ENCODE peak calls at places on chromosomes 16 and 17, in ten cellular contexts. B, J, M, K, A, P, F, C, N and L are unnamed samples.

GRCh38 chr16:28878083-28878926 is at the start of gene ATP2A1:
- DNase-seq in B (no peak), J (no peak), M (no peak), K (no peak), A (no peak), P (no peak), F (no peak), C (peak; percentile 16), N (no peak), L (no peak)

GRCh38 chr17:19546289-19547065 is 12.8 kb downstream of the SLC47A1 start:
- DNase-seq in B (no peak), J (peak; percentile 23), M (no peak), K (peak; percentile 19), A (no peak), P (no peak), F (no peak), C (no peak), N (no peak), L (peak; percentile 52)

GRCh38 chr17:33871720-33872535 is 383.2 kb upstream of the CCL2 start:
- DNase-seq in B (no peak), J (no peak), M (peak; percentile 7), K (no peak), A (no peak), P (no peak), F (no peak), C (peak; percentile 89), N (no peak), L (peak; percentile 17)

GRCh38 chr17:28151001-28151400 is 108.5 kb downstream of the NLK start:
- DNase-seq in B (no peak), J (no peak), M (no peak), K (no peak), A (no peak), P (no peak), F (no peak), C (no peak), N (peak; percentile 15), L (no peak)

GRCh38 chr17:32813021-32813420 is 63.9 kb downstream of the MYO1D start:
- DNase-seq in B (no peak), J (no peak), M (no peak), K (no peak), A (no peak), P (no peak), F (no peak), C (no peak), N (no peak), L (no peak)

GRCh38 chr16:1533443-1533951 is at the start of gene TMEM204:
- DNase-seq in B (no peak), J (no peak), M (no peak), K (peak; percentile 83), A (no peak), P (no peak), F (no peak), C (no peak), N (peak; percentile 72), L (no peak)

GRCh38 chr16:84785843-84786538 is 33.8 kb upstream of the CRISPLD2 start:
- DNase-seq in B (no peak), J (no peak), M (no peak), K (peak; percentile 6), A (no peak), P (peak; percentile 34), F (no peak), C (no peak), N (peak; percentile 79), L (no peak)

GRCh38 chr16:9406039-9406438 is 314.6 kb downstream of the HAPSTR1 start:
- DNase-seq in B (no peak), J (no peak), M (no peak), K (no peak), A (no peak), P (no peak), F (no peak), C (no peak), N (no peak), L (no peak)

GRCh38 chr16:29898786-29899515 is 399 bp downstream of the SEZ6L2 start:
- DNase-seq in B (no peak), J (peak; percentile 83), M (peak; percentile 58), K (no peak), A (no peak), P (no peak), F (no peak), C (peak; percentile 53), N (peak; percentile 92), L (no peak)

GRCh38 chr17:82559779-82560642 is 40.5 kb downstream of the FOXK2 start:
- DNase-seq in B (no peak), J (no peak), M (no peak), K (no peak), A (no peak), P (no peak), F (no peak), C (no peak), N (no peak), L (no peak)

GRCh38 chr16:56372938-56373337 is 52.4 kb downstream of the AMFR start:
- DNase-seq in B (no peak), J (no peak), M (no peak), K (no peak), A (no peak), P (no peak), F (no peak), C (no peak), N (no peak), L (no peak)

GRCh38 chr17:61247438-61247837 is 152.2 kb upstream of the TBX2 start:
- DNase-seq in B (no peak), J (no peak), M (no peak), K (no peak), A (no peak), P (no peak), F (no peak), C (no peak), N (no peak), L (peak; percentile 28)

GRCh38 chr16:86134802-86135461 is 236.0 kb downstream of the IRF8 start:
- DNase-seq in B (no peak), J (no peak), M (no peak), K (no peak), A (no peak), P (no peak), F (no peak), C (no peak), N (no peak), L (peak; percentile 50)

GRCh38 chr16:19831678-19832077 is 53.0 kb downstream of the GPRC5B start:
- DNase-seq in B (no peak), J (no peak), M (no peak), K (peak; percentile 48), A (no peak), P (no peak), F (no peak), C (peak; percentile 20), N (no peak), L (no peak)

GRCh38 chr16:70805380-70805779 is 4.4 kb upstream of the VAC14 start:
- DNase-seq in B (no peak), J (no peak), M (no peak), K (no peak), A (no peak), P (no peak), F (no peak), C (no peak), N (no peak), L (no peak)

GRCh38 chr16:67451704-67452435 is 20.9 kb downstream of the HSD11B2 start:
- DNase-seq in B (no peak), J (no peak), M (no peak), K (no peak), A (no peak), P (no peak), F (no peak), C (no peak), N (no peak), L (no peak)

GRCh38 chr17:81479672-81480071 is 32.9 kb downstream of the ACTG1 start:
- DNase-seq in B (no peak), J (no peak), M (no peak), K (no peak), A (no peak), P (no peak), F (no peak), C (no peak), N (no peak), L (no peak)
- TF ChIP-seq MAX in B (no peak), J (no peak), M (no peak), K (no peak), A (no peak), P (no peak), F (no peak), C (no peak), N (no peak), L (no peak)

DNA sequence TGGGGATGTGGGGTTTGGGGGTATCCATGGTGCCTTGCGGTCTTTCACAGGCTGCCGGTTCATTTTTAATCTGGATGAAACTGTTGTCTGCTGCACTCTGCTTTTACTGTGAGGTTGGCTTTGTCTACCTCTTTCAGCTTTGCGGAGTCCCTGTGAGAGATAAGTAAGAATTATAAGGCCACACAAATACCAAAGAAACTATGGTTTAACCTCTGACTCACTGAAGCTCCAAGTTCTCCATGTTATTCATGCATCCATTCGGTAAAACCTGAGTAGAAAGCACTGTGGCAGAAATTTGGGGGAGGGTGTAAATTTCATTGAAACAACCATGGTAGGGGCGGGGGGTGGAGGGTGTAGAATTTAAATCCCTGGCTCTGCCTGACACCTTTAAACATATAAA is 30.5 kb downstream of the KIAA0753 start:
- DNase-seq in B (no peak), J (no peak), M (no peak), K (no peak), A (no peak), P (no peak), F (no peak), C (no peak), N (no peak), L (no peak)
- TF ChIP-seq MAX in B (no peak), J (no peak), M (no peak), K (no peak), A (no peak), P (no peak), F (no peak), C (no peak), N (no peak), L (no peak)

DNA sequence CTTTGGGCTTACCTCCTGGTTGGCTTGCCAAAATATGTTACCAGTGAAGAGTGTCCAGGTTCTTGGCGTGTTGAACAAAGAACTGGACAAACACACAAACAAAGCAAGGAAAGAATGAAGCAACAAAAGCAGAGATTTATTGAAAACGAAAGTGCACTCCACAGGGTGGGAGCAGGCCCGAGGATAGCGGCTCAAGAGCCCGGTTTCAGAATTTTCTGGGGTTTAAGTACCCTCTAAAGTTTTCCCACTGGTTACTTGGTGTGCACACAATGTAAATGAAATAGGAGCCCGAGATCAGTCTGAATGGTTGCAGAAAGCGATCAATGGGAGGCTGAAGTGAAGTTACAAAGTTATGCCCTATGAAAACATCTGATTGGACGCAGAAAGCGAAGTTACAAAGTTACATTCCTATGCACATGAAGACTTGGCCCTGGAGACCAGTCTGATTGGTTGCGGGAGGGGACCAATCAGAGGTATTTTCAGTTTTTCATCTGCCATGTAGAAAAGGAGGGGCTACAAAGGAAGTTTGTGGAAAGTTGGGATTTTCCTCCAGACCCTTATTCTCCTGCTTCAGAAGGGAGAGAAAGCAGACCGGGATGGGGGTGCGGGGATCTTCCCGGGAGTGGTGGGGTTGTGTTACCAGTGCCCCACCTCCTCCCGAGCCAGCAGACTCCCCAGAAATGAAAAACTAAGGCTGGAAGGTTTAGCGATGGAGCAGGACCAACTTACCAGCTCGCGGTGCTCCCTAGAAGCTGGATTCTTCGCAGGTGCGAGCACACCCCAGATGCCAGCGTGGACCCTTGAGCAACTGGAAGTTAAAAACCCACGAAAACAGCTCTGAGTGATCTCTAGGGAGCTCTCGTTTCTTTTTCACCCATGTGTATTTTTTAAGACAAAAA is at the start of gene SLFN12:
- DNase-seq in B (no peak), J (peak; percentile 40), M (no peak), K (peak; percentile 96), A (peak; percentile 67), P (no peak), F (peak; percentile 70), C (no peak), N (no peak), L (peak; percentile 89)
- TF ChIP-seq MAX in B (no peak), J (no peak), M (no peak), K (no peak), A (no peak), P (no peak), F (no peak), C (no peak), N (peak; percentile 24), L (no peak)

GRCh38 chr16:76190059-76190458 is 87.1 kb upstream of the CNTNAP4 start:
- DNase-seq in B (no peak), J (no peak), M (no peak), K (no peak), A (no peak), P (no peak), F (no peak), C (no peak), N (no peak), L (no peak)
- TF ChIP-seq MAX in B (no peak), J (no peak), M (no peak), K (no peak), A (no peak), P (no peak), F (no peak), C (no peak), N (no peak), L (no peak)